ENCODE peak calls at places on chromosomes 12 and 14, in six cellular contexts. One of them, this sample, is unnamed.

GRCh38 chr14:58752782-58753181 is 115.0 kb downstream of the DACT1 start:
- DNase-seq in psoas muscle: peak
- DNase-seq in right cardiac atrium: peak
- DNase-seq in bronchial epithelial cell: peak
- DNase-seq in stomach: peak
- DNase-seq in astrocyte of the spinal cord: no peak
- DNase-seq in this sample: peak

GRCh38 chr12:33678221-33678964 is 238.8 kb upstream of the SYT10 start:
- DNase-seq in psoas muscle: no peak
- DNase-seq in astrocyte of the spinal cord: no peak
- DNase-seq in stomach: no peak
- DNase-seq in right cardiac atrium: no peak
- DNase-seq in bronchial epithelial cell: no peak
- DNase-seq in this sample: no peak

GRCh38 chr12:65532744-65533143 is 254.3 kb downstream of the MSRB3 start:
- DNase-seq in bronchial epithelial cell: no peak
- DNase-seq in psoas muscle: no peak
- DNase-seq in astrocyte of the spinal cord: peak
- DNase-seq in stomach: no peak
- DNase-seq in right cardiac atrium: no peak
- DNase-seq in this sample: no peak

GRCh38 chr14:83994020-83994419 is 1535.9 kb upstream of the FLRT2 start:
- DNase-seq in psoas muscle: no peak
- DNase-seq in right cardiac atrium: no peak
- DNase-seq in astrocyte of the spinal cord: peak
- DNase-seq in bronchial epithelial cell: peak
- DNase-seq in stomach: no peak
- DNase-seq in this sample: no peak

GRCh38 chr14:74985806-74986205 is 16.9 kb upstream of the EIF2B2 start:
- DNase-seq in bronchial epithelial cell: no peak
- DNase-seq in stomach: no peak
- DNase-seq in right cardiac atrium: no peak
- DNase-seq in astrocyte of the spinal cord: no peak
- DNase-seq in psoas muscle: no peak
- DNase-seq in this sample: no peak

GRCh38 chr14:68332011-68332410 is 460.9 kb downstream of the ZFP36L1 start:
- DNase-seq in stomach: no peak
- DNase-seq in psoas muscle: no peak
- DNase-seq in bronchial epithelial cell: no peak
- DNase-seq in right cardiac atrium: no peak
- DNase-seq in astrocyte of the spinal cord: no peak
- DNase-seq in this sample: no peak

GRCh38 chr12:1880876-1881275 is 37.6 kb downstream of the CACNA2D4 start:
- DNase-seq in psoas muscle: no peak
- DNase-seq in bronchial epithelial cell: no peak
- DNase-seq in astrocyte of the spinal cord: no peak
- DNase-seq in stomach: no peak
- DNase-seq in right cardiac atrium: no peak
- DNase-seq in this sample: no peak

GRCh38 chr14:89578048-89578619 is 161.1 kb upstream of the FOXN3 start:
- DNase-seq in psoas muscle: no peak
- DNase-seq in stomach: no peak
- DNase-seq in right cardiac atrium: no peak
- DNase-seq in bronchial epithelial cell: no peak
- DNase-seq in astrocyte of the spinal cord: no peak
- DNase-seq in this sample: no peak

GRCh38 chr12:5259523-5259922 is 172.4 kb upstream of the NTF3 start:
- DNase-seq in right cardiac atrium: no peak
- DNase-seq in psoas muscle: no peak
- DNase-seq in astrocyte of the spinal cord: peak
- DNase-seq in bronchial epithelial cell: no peak
- DNase-seq in stomach: no peak
- DNase-seq in this sample: no peak

GRCh38 chr14:76201162-76201561 is 49.4 kb downstream of the GPATCH2L start:
- DNase-seq in right cardiac atrium: no peak
- DNase-seq in astrocyte of the spinal cord: peak
- DNase-seq in bronchial epithelial cell: peak
- DNase-seq in stomach: no peak
- DNase-seq in psoas muscle: no peak
- DNase-seq in this sample: no peak

GRCh38 chr12:71371132-71371531 is 68.5 kb upstream of the LGR5 start:
- DNase-seq in stomach: no peak
- DNase-seq in psoas muscle: no peak
- DNase-seq in bronchial epithelial cell: peak
- DNase-seq in astrocyte of the spinal cord: no peak
- DNase-seq in right cardiac atrium: no peak
- DNase-seq in this sample: no peak

GRCh38 chr14:37090026-37090425 is 82.4 kb downstream of the SLC25A21 start:
- DNase-seq in stomach: no peak
- DNase-seq in astrocyte of the spinal cord: no peak
- DNase-seq in psoas muscle: no peak
- DNase-seq in right cardiac atrium: no peak
- DNase-seq in bronchial epithelial cell: no peak
- DNase-seq in this sample: no peak

GRCh38 chr12:24231298-24231697 is 281.8 kb upstream of the SOX5 start:
- DNase-seq in psoas muscle: no peak
- DNase-seq in bronchial epithelial cell: no peak
- DNase-seq in astrocyte of the spinal cord: no peak
- DNase-seq in stomach: no peak
- DNase-seq in right cardiac atrium: no peak
- DNase-seq in this sample: no peak

GRCh38 chr14:106556665-106557289 is 1030.4 kb downstream of the TMEM121 start:
- DNase-seq in stomach: peak
- DNase-seq in psoas muscle: peak
- DNase-seq in astrocyte of the spinal cord: no peak
- DNase-seq in right cardiac atrium: peak
- DNase-seq in bronchial epithelial cell: no peak
- DNase-seq in this sample: no peak

GRCh38 chr12:76698966-76699365 is 64.9 kb upstream of the ZDHHC17 start:
- DNase-seq in psoas muscle: no peak
- DNase-seq in astrocyte of the spinal cord: no peak
- DNase-seq in stomach: no peak
- DNase-seq in bronchial epithelial cell: no peak
- DNase-seq in right cardiac atrium: no peak
- DNase-seq in this sample: no peak

GRCh38 chr14:42110167-42110566 is 503.5 kb downstream of the LRFN5 start:
- DNase-seq in psoas muscle: no peak
- DNase-seq in astrocyte of the spinal cord: peak
- DNase-seq in bronchial epithelial cell: peak
- DNase-seq in right cardiac atrium: no peak
- DNase-seq in stomach: no peak
- DNase-seq in this sample: no peak

GRCh38 chr14:95098984-95099599 is 58.2 kb downstream of the DICER1 start:
- DNase-seq in bronchial epithelial cell: peak
- DNase-seq in astrocyte of the spinal cord: peak
- DNase-seq in psoas muscle: peak
- DNase-seq in stomach: peak
- DNase-seq in right cardiac atrium: peak
- DNase-seq in this sample: peak

DNA sequence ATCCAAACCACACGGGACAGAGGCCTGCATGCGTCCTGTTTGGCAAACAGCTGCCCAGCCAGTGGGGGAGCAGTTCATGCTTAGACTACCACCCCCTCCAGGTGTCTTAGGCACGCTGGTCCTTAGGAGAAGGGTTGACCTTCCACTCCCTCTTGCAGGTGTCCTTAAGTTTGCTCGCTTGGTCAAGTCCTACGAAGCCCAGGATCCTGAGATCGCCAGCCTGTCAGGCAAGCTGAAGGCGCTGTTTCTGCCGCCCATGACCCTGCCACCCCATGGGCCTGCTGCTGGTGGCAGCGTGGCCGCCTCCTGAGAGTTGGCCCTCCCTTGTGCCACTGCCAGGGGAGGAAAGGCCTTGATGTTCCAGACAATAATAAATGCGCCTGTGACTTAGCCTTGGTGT is 1.8 kb downstream of the C12orf57 start:
- DNase-seq in right cardiac atrium: peak
- DNase-seq in stomach: no peak
- DNase-seq in astrocyte of the spinal cord: no peak
- DNase-seq in bronchial epithelial cell: no peak
- DNase-seq in psoas muscle: peak
- DNase-seq in this sample: no peak
- H3K4me3 ChIP-seq in right cardiac atrium: no peak
- H3K4me3 ChIP-seq in stomach: peak
- H3K4me3 ChIP-seq in astrocyte of the spinal cord: no peak
- H3K4me3 ChIP-seq in bronchial epithelial cell: no peak
- H3K4me3 ChIP-seq in psoas muscle: no peak
- H3K4me3 ChIP-seq in this sample: no peak

GRCh38 chr12:45112306-45112705 is 61.4 kb upstream of the DBX2 start:
- DNase-seq in psoas muscle: no peak
- DNase-seq in astrocyte of the spinal cord: no peak
- DNase-seq in right cardiac atrium: no peak
- DNase-seq in stomach: no peak
- DNase-seq in bronchial epithelial cell: peak
- DNase-seq in this sample: no peak
- H3K4me3 ChIP-seq in psoas muscle: no peak
- H3K4me3 ChIP-seq in astrocyte of the spinal cord: no peak
- H3K4me3 ChIP-seq in right cardiac atrium: no peak
- H3K4me3 ChIP-seq in stomach: no peak
- H3K4me3 ChIP-seq in bronchial epithelial cell: no peak
- H3K4me3 ChIP-seq in this sample: no peak

DNA sequence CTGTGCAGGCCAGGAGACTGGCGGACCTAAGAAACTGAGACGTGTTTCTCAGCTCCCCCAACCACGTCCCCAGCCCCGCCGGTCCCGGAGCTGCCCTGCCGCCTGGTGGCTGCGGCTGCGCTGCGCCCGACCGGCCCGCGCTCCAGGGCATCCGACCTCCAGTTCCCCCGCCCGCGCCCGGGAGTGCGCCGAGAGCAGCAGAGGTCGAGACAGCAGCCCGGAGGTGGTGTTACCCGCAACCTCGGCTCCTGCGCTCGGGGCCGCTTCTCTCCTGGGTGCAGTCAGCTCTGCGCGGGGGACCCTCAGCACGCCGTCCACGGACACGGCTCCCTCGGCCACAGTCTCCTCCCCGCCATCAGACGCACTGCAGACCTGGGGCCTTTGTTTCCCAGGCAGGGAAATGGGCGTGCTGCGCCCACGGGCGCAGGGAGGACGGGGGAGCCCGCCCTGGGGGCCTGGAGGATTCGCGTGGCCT is 21.6 kb upstream of the GPR132 start:
- DNase-seq in stomach: peak
- DNase-seq in astrocyte of the spinal cord: peak
- DNase-seq in right cardiac atrium: peak
- DNase-seq in bronchial epithelial cell: peak
- DNase-seq in psoas muscle: peak
- DNase-seq in this sample: peak
- H3K4me3 ChIP-seq in stomach: peak
- H3K4me3 ChIP-seq in astrocyte of the spinal cord: peak
- H3K4me3 ChIP-seq in right cardiac atrium: peak
- H3K4me3 ChIP-seq in bronchial epithelial cell: peak
- H3K4me3 ChIP-seq in psoas muscle: peak
- H3K4me3 ChIP-seq in this sample: no peak

GRCh38 chr12:80939231-80939950 is 1.7 kb upstream of the LIN7A start:
- DNase-seq in right cardiac atrium: no peak
- DNase-seq in astrocyte of the spinal cord: peak
- DNase-seq in stomach: no peak
- DNase-seq in psoas muscle: no peak
- DNase-seq in bronchial epithelial cell: no peak
- DNase-seq in this sample: no peak
- H3K4me3 ChIP-seq in right cardiac atrium: no peak
- H3K4me3 ChIP-seq in astrocyte of the spinal cord: no peak
- H3K4me3 ChIP-seq in stomach: no peak
- H3K4me3 ChIP-seq in psoas muscle: no peak
- H3K4me3 ChIP-seq in bronchial epithelial cell: no peak
- H3K4me3 ChIP-seq in this sample: no peak

GRCh38 chr12:124685689-124685993 is 118.2 kb upstream of the NCOR2 start:
- DNase-seq in psoas muscle: no peak
- DNase-seq in bronchial epithelial cell: peak
- DNase-seq in stomach: no peak
- DNase-seq in astrocyte of the spinal cord: no peak
- DNase-seq in right cardiac atrium: no peak
- DNase-seq in this sample: no peak
- H3K4me3 ChIP-seq in psoas muscle: peak
- H3K4me3 ChIP-seq in bronchial epithelial cell: no peak
- H3K4me3 ChIP-seq in stomach: no peak
- H3K4me3 ChIP-seq in astrocyte of the spinal cord: peak
- H3K4me3 ChIP-seq in right cardiac atrium: no peak
- H3K4me3 ChIP-seq in this sample: no peak